ENCODE peak calls at places on chromosomes 4 and X, in four cellular contexts. A is upper lobe of right lung, N is cardiac muscle cell, O is small intestine. Z is an unnamed sample.
A peak's percentile ranks its signal among the peaks of the same experiment; 100 is the strongest.

GRCh38 chr4:39021631-39022030 is 10.6 kb downstream of the TMEM156 start:
- DNase-seq in N (no peak), O (no peak), A (no peak), Z (no peak)

GRCh38 chr4:20464381-20464780 is 212.7 kb downstream of the SLIT2 start:
- DNase-seq in N (peak; percentile 67), A (no peak), O (no peak), Z (peak; percentile 84)

GRCh38 chr4:107808572-107808971 is 16.2 kb upstream of the SGMS2 start:
- DNase-seq in O (peak; percentile 86), N (no peak), A (no peak), Z (no peak)

GRCh38 chr4:108168672-108169562 is at the start of gene LEF1:
- DNase-seq in A (peak; percentile 70), N (peak; percentile 42), O (peak; percentile 54), Z (no peak)

GRCh38 chrX:1589356-1590130 is 1.9 kb upstream of the AKAP17A start:
- DNase-seq in N (no peak), A (peak; percentile 18), O (no peak), Z (no peak)

GRCh38 chr4:72522440-72522839 is 46.6 kb downstream of the ADAMTS3 start:
- DNase-seq in A (no peak), N (no peak), O (no peak), Z (no peak)

GRCh38 chr4:73868206-73869129 is 725 bp upstream of the CXCL1 start:
- DNase-seq in A (no peak), N (no peak), O (peak; percentile 19), Z (no peak)

GRCh38 chr4:67087897-67088296 is 457.4 kb downstream of the CENPC start:
- DNase-seq in O (peak; percentile 46), N (peak; percentile 45), A (no peak), Z (no peak)

GRCh38 chrX:131895002-131895401 is 128.1 kb upstream of the STK26 start:
- DNase-seq in A (no peak), N (peak; percentile 5), O (no peak), Z (peak; percentile 14)

GRCh38 chr4:128862608-128863313 is 53.3 kb downstream of the JADE1 start:
- DNase-seq in N (no peak), A (no peak), O (no peak), Z (no peak)
- H3K4me3 ChIP-seq in N (no peak overlapping the region), A (no peak overlapping the region), O (no peak overlapping the region), Z (no peak overlapping the region)

GRCh38 chr4:109703664-109704351 is 563 bp upstream of the CASP6 start:
- DNase-seq in N (peak; percentile 60), A (no peak), O (peak; percentile 58), Z (no peak)

GRCh38 chr4:109702950-109703663 is at the start of gene CASP6:
- DNase-seq in N (peak; percentile 83), A (peak; percentile 95), O (peak; percentile 92), Z (no peak)

GRCh38 chr4:109699553-109700225 is 3.6 kb downstream of the CASP6 start:
- DNase-seq in O (peak; percentile 87), A (no peak), N (peak; percentile 9), Z (no peak)

DNA sequence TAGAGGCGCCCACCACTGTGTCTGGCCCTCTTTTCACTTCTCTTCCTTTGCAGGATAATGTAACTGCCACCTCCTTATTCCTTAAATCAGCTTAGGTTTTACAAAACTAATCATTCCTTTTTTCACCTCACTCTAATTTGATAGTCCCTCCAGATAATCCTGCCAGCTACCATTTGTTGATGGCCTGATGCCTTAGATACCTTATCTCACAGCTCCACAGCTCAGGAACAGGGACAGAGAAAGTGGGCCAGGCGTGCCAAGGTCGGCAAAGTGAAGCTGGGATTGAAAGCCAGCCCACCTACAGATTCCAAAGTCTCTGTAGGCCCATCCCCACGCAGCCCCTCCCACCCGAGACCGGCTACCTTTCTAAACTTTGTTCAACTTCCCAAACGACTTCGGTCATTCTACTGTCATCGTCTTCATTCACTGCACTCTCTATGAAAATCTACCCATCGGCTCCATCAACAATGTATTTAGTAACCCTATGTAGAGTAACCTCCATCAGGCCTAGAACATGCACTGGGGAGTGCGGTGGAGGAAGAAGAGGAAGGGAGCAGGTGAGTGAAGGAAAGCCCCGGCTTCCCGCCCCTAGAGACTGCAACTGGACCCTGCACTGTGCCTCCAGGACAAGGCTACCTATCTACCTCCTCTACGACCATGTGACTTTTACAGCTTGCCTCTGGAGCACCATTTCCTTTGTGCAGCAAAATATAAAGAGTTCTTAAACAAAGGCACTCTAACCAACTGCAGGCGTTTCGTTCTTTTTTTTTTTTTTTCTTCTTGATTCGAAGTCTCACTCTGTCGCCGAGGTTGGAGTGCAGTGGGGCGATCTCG is 1.5 kb downstream of the CASP6 start:
- DNase-seq in A (no peak), O (peak; percentile 82), N (peak; percentile 13), Z (no peak)
- H3K4me3 ChIP-seq in A (peak overlapping the region; percentile 75), O (peak overlapping the region; percentile 79), N (peak overlapping the region; percentile 73), Z (peak overlapping the region; percentile 79)

DNA sequence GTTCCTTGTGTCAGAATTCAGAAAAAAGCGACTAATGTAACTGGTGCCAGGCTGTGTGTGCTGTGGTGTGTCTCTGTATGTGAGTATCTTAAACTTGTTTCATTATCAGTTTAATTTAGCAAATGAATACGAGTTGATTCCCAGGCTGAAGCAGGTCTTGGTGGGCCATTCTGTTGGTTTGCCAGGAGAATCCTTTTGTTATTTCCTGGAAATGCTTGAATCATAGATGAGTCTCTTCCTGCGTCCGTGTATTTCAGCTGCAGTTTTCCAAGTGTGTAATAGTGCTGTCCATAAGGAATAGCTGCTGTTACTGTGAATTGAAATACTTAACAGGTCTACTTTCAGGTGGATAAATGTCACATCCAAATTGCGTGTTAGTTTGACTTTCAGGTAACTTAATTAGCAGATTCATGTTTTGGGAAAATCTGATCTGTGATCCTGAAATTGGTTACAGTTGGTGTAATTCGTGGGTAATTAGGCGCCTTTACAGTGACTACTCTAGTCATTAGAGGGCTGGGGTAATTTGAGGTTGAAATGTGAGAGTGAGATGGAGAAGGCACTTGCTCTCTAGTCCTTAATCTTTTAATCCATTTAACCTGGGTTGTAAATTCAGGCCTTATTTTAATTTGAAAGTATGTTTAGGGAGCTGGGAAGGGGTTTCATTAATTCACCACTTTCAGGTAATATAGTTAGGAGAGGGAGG is 23.8 kb downstream of the TMEM131L start:
- DNase-seq in A (no peak), O (no peak), N (peak; percentile 39), Z (no peak)
- H3K4me3 ChIP-seq in A (no peak overlapping the region), O (no peak overlapping the region), N (no peak overlapping the region), Z (no peak overlapping the region)

GRCh38 chr4:7753931-7754465 is 185.7 kb downstream of the AFAP1 start:
- DNase-seq in O (no peak), A (no peak), N (no peak), Z (no peak)
- H3K4me3 ChIP-seq in O (no peak overlapping the region), A (no peak overlapping the region), N (no peak overlapping the region), Z (no peak overlapping the region)

GRCh38 chr4:15466596-15466995 is 3.1 kb upstream of the CC2D2A start:
- DNase-seq in N (no peak), O (no peak), A (no peak), Z (no peak)

GRCh38 chr4:15470149-15470520 is 453 bp downstream of the CC2D2A start:
- DNase-seq in N (peak; percentile 21), O (no peak), A (no peak), Z (no peak)

GRCh38 chr4:15469402-15470148 is at the start of gene CC2D2A:
- DNase-seq in A (no peak), N (peak; percentile 76), O (peak; percentile 72), Z (no peak)
- H3K4me3 ChIP-seq in A (peak within 1 kb of the TSS; percentile 65), N (peak within 1 kb of the TSS; percentile 45), O (peak within 1 kb of the TSS; percentile 23), Z (peak within 1 kb of the TSS; percentile 53)